ENCODE peak calls at places on chromosome 22, in four cellular contexts. One of them, this sample, is unnamed.

GRCh38 chr22:32534252-32535215 is 59.9 kb downstream of the FBXO7 start:
- DNase-seq in fibroblast of mammary gland: no peak
- DNase-seq in nephron progenitor cell: no peak
- DNase-seq in IMR-90: no peak
- DNase-seq in this sample: no peak

GRCh38 chr22:37345863-37346514 is 63.7 kb downstream of the CYTH4 start:
- DNase-seq in fibroblast of mammary gland: peak; percentile 99
- DNase-seq in nephron progenitor cell: no peak
- DNase-seq in IMR-90: peak; percentile 97
- DNase-seq in this sample: peak; percentile 97

GRCh38 chr22:40463017-40463631 is 92.7 kb downstream of the SGSM3 start:
- DNase-seq in fibroblast of mammary gland: no peak
- DNase-seq in nephron progenitor cell: no peak
- DNase-seq in IMR-90: no peak
- DNase-seq in this sample: no peak

GRCh38 chr22:42856179-42856864 is 751 bp downstream of the ARFGAP3 start:
- DNase-seq in fibroblast of mammary gland: peak; percentile 39
- DNase-seq in nephron progenitor cell: peak; percentile 47
- DNase-seq in IMR-90: peak; percentile 22
- DNase-seq in this sample: peak; percentile 62

GRCh38 chr22:31090217-31091085 is 9.3 kb downstream of the SMTN start:
- DNase-seq in fibroblast of mammary gland: no peak
- DNase-seq in nephron progenitor cell: no peak
- DNase-seq in IMR-90: no peak
- DNase-seq in this sample: no peak

GRCh38 chr22:42685941-42686666 is 34.6 kb downstream of the A4GALT start:
- DNase-seq in fibroblast of mammary gland: no peak
- DNase-seq in nephron progenitor cell: no peak
- DNase-seq in IMR-90: no peak
- DNase-seq in this sample: peak; percentile 59

GRCh38 chr22:41478473-41478872 is 9.6 kb downstream of the ACO2 start:
- DNase-seq in fibroblast of mammary gland: no peak
- DNase-seq in nephron progenitor cell: no peak
- DNase-seq in IMR-90: no peak
- DNase-seq in this sample: no peak

GRCh38 chr22:39669432-39669831 is 98.9 kb downstream of the CACNA1I start:
- DNase-seq in fibroblast of mammary gland: no peak
- DNase-seq in nephron progenitor cell: no peak
- DNase-seq in IMR-90: no peak
- DNase-seq in this sample: no peak

GRCh38 chr22:26922804-26923203 is 265.4 kb downstream of the MIAT start:
- DNase-seq in fibroblast of mammary gland: no peak
- DNase-seq in nephron progenitor cell: peak; percentile 76
- DNase-seq in IMR-90: no peak
- DNase-seq in this sample: no peak

GRCh38 chr22:45154383-45154782 is 9.3 kb upstream of the NUP50 start:
- DNase-seq in fibroblast of mammary gland: peak; percentile 72
- DNase-seq in nephron progenitor cell: no peak
- DNase-seq in IMR-90: peak; percentile 67
- DNase-seq in this sample: peak; percentile 90

GRCh38 chr22:46568102-46568809 is 30.8 kb upstream of the CELSR1 start:
- DNase-seq in fibroblast of mammary gland: no peak
- DNase-seq in nephron progenitor cell: no peak
- DNase-seq in IMR-90: no peak
- DNase-seq in this sample: no peak

GRCh38 chr22:35533365-35534029 is 7.1 kb upstream of the RASD2 start:
- DNase-seq in fibroblast of mammary gland: no peak
- DNase-seq in nephron progenitor cell: no peak
- DNase-seq in IMR-90: no peak
- DNase-seq in this sample: no peak

GRCh38 chr22:39453765-39454378 is 2.9 kb upstream of the MGAT3 start:
- DNase-seq in fibroblast of mammary gland: no peak
- DNase-seq in nephron progenitor cell: no peak
- DNase-seq in IMR-90: peak; percentile 17
- DNase-seq in this sample: no peak

GRCh38 chr22:38739300-38740055 is 16.3 kb downstream of the SUN2 start:
- DNase-seq in fibroblast of mammary gland: no peak
- DNase-seq in nephron progenitor cell: no peak
- DNase-seq in IMR-90: no peak
- DNase-seq in this sample: no peak

GRCh38 chr22:29587938-29588699 is 7.2 kb upstream of the NIPSNAP1 start:
- DNase-seq in fibroblast of mammary gland: peak; percentile 91
- DNase-seq in nephron progenitor cell: no peak
- DNase-seq in IMR-90: peak; percentile 92
- DNase-seq in this sample: peak; percentile 56

GRCh38 chr22:41070665-41071331 is 21.6 kb upstream of the EP300 start:
- DNase-seq in fibroblast of mammary gland: no peak
- DNase-seq in nephron progenitor cell: no peak
- DNase-seq in IMR-90: no peak
- DNase-seq in this sample: no peak

GRCh38 chr22:33984741-33985287 is 64.5 kb upstream of the LARGE1 start:
- DNase-seq in fibroblast of mammary gland: no peak
- DNase-seq in nephron progenitor cell: no peak
- DNase-seq in IMR-90: no peak
- DNase-seq in this sample: no peak

GRCh38 chr22:31972180-31972579 is 27.8 kb downstream of the YWHAH start:
- DNase-seq in fibroblast of mammary gland: no peak
- DNase-seq in nephron progenitor cell: no peak
- DNase-seq in IMR-90: no peak
- DNase-seq in this sample: no peak

GRCh38 chr22:42358643-42359558 is 73.3 kb downstream of the NFAM1 start:
- DNase-seq in fibroblast of mammary gland: no peak
- DNase-seq in nephron progenitor cell: no peak
- DNase-seq in IMR-90: no peak
- DNase-seq in this sample: no peak

GRCh38 chr22:45977551-45978274 is 751 bp upstream of the WNT7B start:
- DNase-seq in fibroblast of mammary gland: no peak
- DNase-seq in nephron progenitor cell: no peak
- DNase-seq in IMR-90: peak; percentile 22
- DNase-seq in this sample: no peak

GRCh38 chr22:30188911-30189310 is 57.6 kb downstream of the LIF start:
- DNase-seq in fibroblast of mammary gland: no peak
- DNase-seq in nephron progenitor cell: no peak
- DNase-seq in IMR-90: peak; percentile 23
- DNase-seq in this sample: no peak

GRCh38 chr22:39216143-39216490 is 28.7 kb downstream of the PDGFB start:
- DNase-seq in fibroblast of mammary gland: no peak
- DNase-seq in nephron progenitor cell: no peak
- DNase-seq in IMR-90: no peak
- DNase-seq in this sample: no peak

GRCh38 chr22:17264321-17265052 is 45.3 kb upstream of the ADA2 start:
- DNase-seq in fibroblast of mammary gland: peak; percentile 28
- DNase-seq in nephron progenitor cell: peak; percentile 65
- DNase-seq in IMR-90: peak; percentile 30
- DNase-seq in this sample: no peak

GRCh38 chr22:22431271-22432220 is 77.0 kb downstream of the ZNF280B start:
- DNase-seq in fibroblast of mammary gland: peak; percentile 45
- DNase-seq in nephron progenitor cell: peak; percentile 81
- DNase-seq in IMR-90: peak; percentile 34
- DNase-seq in this sample: peak; percentile 48

GRCh38 chr22:18104566-18104965 is 6.0 kb upstream of the TUBA8 start:
- DNase-seq in fibroblast of mammary gland: peak; percentile 75
- DNase-seq in nephron progenitor cell: no peak
- DNase-seq in IMR-90: peak; percentile 26
- DNase-seq in this sample: peak; percentile 14

GRCh38 chr22:30969532-30970355 is 679 bp downstream of the TUG1 start:
- DNase-seq in fibroblast of mammary gland: peak; percentile 44
- DNase-seq in nephron progenitor cell: no peak
- DNase-seq in IMR-90: peak; percentile 44
- DNase-seq in this sample: peak; percentile 61

GRCh38 chr22:36184433-36185035 is 17.1 kb downstream of the APOL4 start:
- DNase-seq in fibroblast of mammary gland: peak; percentile 56
- DNase-seq in nephron progenitor cell: no peak
- DNase-seq in IMR-90: no peak
- DNase-seq in this sample: no peak

GRCh38 chr22:33879796-33880195 is 40.5 kb downstream of the LARGE1 start:
- DNase-seq in fibroblast of mammary gland: no peak
- DNase-seq in nephron progenitor cell: no peak
- DNase-seq in IMR-90: no peak
- DNase-seq in this sample: no peak

GRCh38 chr22:41976070-41976901 is 7.0 kb downstream of the SEPTIN3 start:
- DNase-seq in fibroblast of mammary gland: no peak
- DNase-seq in nephron progenitor cell: peak; percentile 81
- DNase-seq in IMR-90: no peak
- DNase-seq in this sample: no peak

GRCh38 chr22:40890881-40891280 is 29.0 kb upstream of the DNAJB7 start:
- DNase-seq in fibroblast of mammary gland: peak; percentile 73
- DNase-seq in nephron progenitor cell: no peak
- DNase-seq in IMR-90: peak; percentile 51
- DNase-seq in this sample: peak; percentile 70

GRCh38 chr22:30246962-30247376 is 410 bp upstream of the LIF start:
- DNase-seq in fibroblast of mammary gland: no peak
- DNase-seq in nephron progenitor cell: no peak
- DNase-seq in IMR-90: no peak
- DNase-seq in this sample: no peak

GRCh38 chr22:45638834-45639746 is 32.5 kb upstream of the ATXN10 start:
- DNase-seq in fibroblast of mammary gland: peak; percentile 69
- DNase-seq in nephron progenitor cell: no peak
- DNase-seq in IMR-90: no peak
- DNase-seq in this sample: peak; percentile 77

GRCh38 chr22:50141462-50141861 is 29.1 kb upstream of the PANX2 start:
- DNase-seq in fibroblast of mammary gland: no peak
- DNase-seq in nephron progenitor cell: no peak
- DNase-seq in IMR-90: no peak
- DNase-seq in this sample: no peak

GRCh38 chr22:50140615-50141014 is 29.9 kb upstream of the PANX2 start:
- DNase-seq in fibroblast of mammary gland: peak; percentile 12
- DNase-seq in nephron progenitor cell: no peak
- DNase-seq in IMR-90: no peak
- DNase-seq in this sample: peak; percentile 60

GRCh38 chr22:50139843-50140415 is 30.6 kb upstream of the PANX2 start:
- DNase-seq in fibroblast of mammary gland: no peak
- DNase-seq in nephron progenitor cell: no peak
- DNase-seq in IMR-90: no peak
- DNase-seq in this sample: no peak

GRCh38 chr22:50143096-50143495 is 27.4 kb upstream of the PANX2 start:
- DNase-seq in fibroblast of mammary gland: no peak
- DNase-seq in nephron progenitor cell: no peak
- DNase-seq in IMR-90: no peak
- DNase-seq in this sample: peak; percentile 50

DNA sequence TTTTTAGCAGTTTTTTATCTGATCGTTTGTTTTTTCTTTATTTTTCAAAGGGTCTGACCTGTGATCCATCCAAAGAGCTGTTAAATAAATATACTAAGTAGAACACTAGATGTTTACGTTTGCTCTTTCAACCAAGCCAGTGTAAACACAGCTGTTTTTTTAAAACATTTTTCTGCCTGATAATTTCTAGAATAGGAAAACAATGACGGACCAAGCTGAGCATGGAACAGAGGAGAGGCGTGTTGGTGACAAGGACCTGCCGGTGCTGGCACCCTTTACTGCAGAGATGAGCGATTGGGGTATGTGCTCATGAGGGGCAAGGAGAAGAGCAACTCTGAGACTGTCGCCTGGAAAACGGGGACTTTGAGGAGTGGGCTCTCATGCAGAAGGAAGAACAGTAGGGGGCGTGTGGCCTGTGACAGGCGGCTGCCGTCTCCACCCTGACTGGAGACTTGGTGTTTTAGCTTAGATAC is 28.6 kb upstream of the PANX2 start:
- DNase-seq in fibroblast of mammary gland: no peak
- DNase-seq in nephron progenitor cell: peak; percentile 53
- DNase-seq in IMR-90: peak; percentile 52
- DNase-seq in this sample: peak; percentile 59
- TF ChIP-seq CTCF in fibroblast of mammary gland: no peak
- TF ChIP-seq CTCF in nephron progenitor cell: peak; percentile 54
- TF ChIP-seq CTCF in IMR-90: peak; percentile 13
- TF ChIP-seq CTCF in this sample: peak; percentile 30

GRCh38 chr22:19799322-19800190 is 39.0 kb downstream of the TBX1 start:
- DNase-seq in fibroblast of mammary gland: peak; percentile 97
- DNase-seq in nephron progenitor cell: peak; percentile 45
- DNase-seq in IMR-90: peak; percentile 92
- DNase-seq in this sample: peak; percentile 89

GRCh38 chr22:19801340-19802000 is 40.9 kb downstream of the TBX1 start:
- DNase-seq in fibroblast of mammary gland: peak; percentile 85
- DNase-seq in nephron progenitor cell: no peak
- DNase-seq in IMR-90: no peak
- DNase-seq in this sample: no peak

GRCh38 chr22:19800306-19800705 is 39.7 kb downstream of the TBX1 start:
- DNase-seq in fibroblast of mammary gland: no peak
- DNase-seq in nephron progenitor cell: no peak
- DNase-seq in IMR-90: no peak
- DNase-seq in this sample: no peak

GRCh38 chr22:19802001-19802880 is 41.7 kb downstream of the TBX1 start:
- DNase-seq in fibroblast of mammary gland: no peak
- DNase-seq in nephron progenitor cell: peak; percentile 55
- DNase-seq in IMR-90: no peak
- DNase-seq in this sample: no peak

GRCh38 chr22:19800761-19801244 is 40.2 kb downstream of the TBX1 start:
- DNase-seq in fibroblast of mammary gland: peak; percentile 43
- DNase-seq in nephron progenitor cell: no peak
- DNase-seq in IMR-90: peak; percentile 25
- DNase-seq in this sample: peak; percentile 39
- TF ChIP-seq CTCF in fibroblast of mammary gland: peak; percentile 40
- TF ChIP-seq CTCF in nephron progenitor cell: no peak
- TF ChIP-seq CTCF in IMR-90: peak; percentile 43
- TF ChIP-seq CTCF in this sample: peak; percentile 52

GRCh38 chr22:24768537-24769374 is 5.8 kb downstream of the PIWIL3 start:
- DNase-seq in fibroblast of mammary gland: peak; percentile 60
- DNase-seq in nephron progenitor cell: peak; percentile 67
- DNase-seq in IMR-90: peak; percentile 76
- DNase-seq in this sample: peak; percentile 74
- TF ChIP-seq CTCF in fibroblast of mammary gland: peak; percentile 66
- TF ChIP-seq CTCF in nephron progenitor cell: peak; percentile 67
- TF ChIP-seq CTCF in IMR-90: peak; percentile 81
- TF ChIP-seq CTCF in this sample: peak; percentile 75

DNA sequence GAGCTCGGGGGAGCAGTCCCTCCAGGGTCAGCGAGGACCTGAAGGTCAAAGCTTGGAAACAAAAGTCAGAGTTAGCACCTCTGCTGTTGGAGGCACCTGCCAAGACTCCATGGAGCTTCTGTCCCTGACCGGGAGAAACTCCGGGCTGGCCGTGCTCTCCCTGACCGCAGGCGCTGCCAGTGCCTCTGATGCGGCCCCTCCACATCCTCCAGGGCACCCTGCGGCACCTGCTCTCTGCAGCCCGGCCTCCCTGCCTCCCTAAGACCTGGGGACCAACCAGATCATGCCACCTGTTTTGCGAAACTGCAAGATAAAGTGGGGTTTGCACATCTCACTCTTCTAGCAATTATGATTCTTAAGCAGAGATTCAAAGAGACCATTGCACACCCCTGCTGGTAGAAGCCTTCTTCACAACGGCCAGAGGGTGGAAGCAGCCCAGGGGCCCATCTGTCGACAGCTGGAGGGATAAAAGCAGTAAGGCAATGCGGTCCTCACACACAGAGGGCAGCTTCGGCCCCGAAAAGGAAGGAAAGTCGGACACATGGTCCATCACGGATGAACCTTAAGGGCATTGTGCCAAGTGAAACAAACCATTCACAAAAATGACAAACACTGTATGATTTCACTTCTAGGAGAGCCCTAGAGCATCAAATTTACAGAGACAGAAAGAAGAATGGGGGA is 477.1 kb downstream of the BRD1 start:
- DNase-seq in fibroblast of mammary gland: no peak
- DNase-seq in nephron progenitor cell: no peak
- DNase-seq in IMR-90: no peak
- DNase-seq in this sample: no peak
- TF ChIP-seq CTCF in fibroblast of mammary gland: no peak
- TF ChIP-seq CTCF in nephron progenitor cell: no peak
- TF ChIP-seq CTCF in IMR-90: no peak
- TF ChIP-seq CTCF in this sample: no peak